ENCODE peak calls at places on chromosome 13, in nine cellular contexts. One of them, this sample, is unnamed. For H3K4me1, the result is how much of the 10 kb centered on the place peaks cover.

GRCh38 chr13:27006519-27007161 is 165.0 kb downstream of the USP12 start:
- DNase-seq in suprapubic skin: peak
- DNase-seq in upper lobe of left lung: peak
- DNase-seq in Panc1: no peak
- DNase-seq in breast epithelium: no peak
- DNase-seq in GM23338: peak
- DNase-seq in H1: no peak
- DNase-seq in K562: no peak
- DNase-seq in stomach: peak
- DNase-seq in this sample: no peak

GRCh38 chr13:20360041-20360491 is 127.9 kb upstream of the GJB6 start:
- DNase-seq in suprapubic skin: no peak
- DNase-seq in upper lobe of left lung: no peak
- DNase-seq in Panc1: no peak
- DNase-seq in breast epithelium: no peak
- DNase-seq in GM23338: no peak
- DNase-seq in H1: no peak
- DNase-seq in K562: no peak
- DNase-seq in stomach: no peak
- DNase-seq in this sample: no peak

GRCh38 chr13:24195626-24196025 is 35.1 kb downstream of the SPATA13 start:
- DNase-seq in suprapubic skin: no peak
- DNase-seq in upper lobe of left lung: no peak
- DNase-seq in Panc1: no peak
- DNase-seq in breast epithelium: no peak
- DNase-seq in GM23338: no peak
- DNase-seq in H1: no peak
- DNase-seq in K562: no peak
- DNase-seq in stomach: no peak
- DNase-seq in this sample: no peak

GRCh38 chr13:101512650-101513049 is 60.2 kb downstream of the ITGBL1 start:
- DNase-seq in suprapubic skin: no peak
- DNase-seq in upper lobe of left lung: no peak
- DNase-seq in Panc1: no peak
- DNase-seq in breast epithelium: peak
- DNase-seq in GM23338: no peak
- DNase-seq in H1: no peak
- DNase-seq in K562: no peak
- DNase-seq in stomach: no peak
- DNase-seq in this sample: no peak

GRCh38 chr13:42495751-42496150 is 78.2 kb upstream of the TNFSF11 start:
- DNase-seq in suprapubic skin: no peak
- DNase-seq in upper lobe of left lung: no peak
- DNase-seq in Panc1: no peak
- DNase-seq in breast epithelium: no peak
- DNase-seq in GM23338: no peak
- DNase-seq in H1: no peak
- DNase-seq in K562: no peak
- DNase-seq in stomach: no peak
- DNase-seq in this sample: no peak

GRCh38 chr13:101473458-101473857 is 21.0 kb downstream of the ITGBL1 start:
- DNase-seq in suprapubic skin: no peak
- DNase-seq in upper lobe of left lung: no peak
- DNase-seq in Panc1: no peak
- DNase-seq in breast epithelium: no peak
- DNase-seq in GM23338: no peak
- DNase-seq in H1: no peak
- DNase-seq in K562: no peak
- DNase-seq in stomach: no peak
- DNase-seq in this sample: no peak

GRCh38 chr13:91058066-91058465 is 289.4 kb upstream of the MIR17HG start:
- DNase-seq in suprapubic skin: no peak
- DNase-seq in upper lobe of left lung: no peak
- DNase-seq in Panc1: no peak
- DNase-seq in breast epithelium: no peak
- DNase-seq in GM23338: peak
- DNase-seq in H1: no peak
- DNase-seq in K562: no peak
- DNase-seq in stomach: no peak
- DNase-seq in this sample: no peak

GRCh38 chr13:92681239-92681638 is 545.4 kb upstream of the GPC6 start:
- DNase-seq in suprapubic skin: no peak
- DNase-seq in upper lobe of left lung: no peak
- DNase-seq in Panc1: no peak
- DNase-seq in breast epithelium: no peak
- DNase-seq in GM23338: peak
- DNase-seq in H1: no peak
- DNase-seq in K562: no peak
- DNase-seq in stomach: no peak
- DNase-seq in this sample: no peak

GRCh38 chr13:42876270-42876714 is 94.9 kb downstream of the FAM216B start:
- DNase-seq in suprapubic skin: no peak
- DNase-seq in upper lobe of left lung: no peak
- DNase-seq in Panc1: no peak
- DNase-seq in breast epithelium: no peak
- DNase-seq in GM23338: peak
- DNase-seq in H1: peak
- DNase-seq in K562: no peak
- DNase-seq in stomach: no peak
- DNase-seq in this sample: no peak

GRCh38 chr13:50788551-50788950 is 54.9 kb downstream of the DLEU7 start:
- DNase-seq in suprapubic skin: no peak
- DNase-seq in upper lobe of left lung: no peak
- DNase-seq in Panc1: no peak
- DNase-seq in breast epithelium: no peak
- DNase-seq in GM23338: no peak
- DNase-seq in H1: no peak
- DNase-seq in K562: no peak
- DNase-seq in stomach: no peak
- DNase-seq in this sample: no peak

GRCh38 chr13:94305033-94305432 is 174.4 kb downstream of the DCT start:
- DNase-seq in suprapubic skin: no peak
- DNase-seq in upper lobe of left lung: no peak
- DNase-seq in Panc1: no peak
- DNase-seq in breast epithelium: no peak
- DNase-seq in GM23338: no peak
- DNase-seq in H1: no peak
- DNase-seq in K562: no peak
- DNase-seq in stomach: no peak
- DNase-seq in this sample: no peak

GRCh38 chr13:102903659-102904407 is 58.0 kb downstream of the ERCC5 start:
- DNase-seq in suprapubic skin: no peak
- DNase-seq in upper lobe of left lung: no peak
- DNase-seq in Panc1: no peak
- DNase-seq in breast epithelium: no peak
- DNase-seq in GM23338: peak
- DNase-seq in H1: no peak
- DNase-seq in K562: peak
- DNase-seq in stomach: no peak
- DNase-seq in this sample: no peak

GRCh38 chr13:38519229-38519910 is 167.5 kb upstream of the FREM2 start:
- DNase-seq in suprapubic skin: no peak
- DNase-seq in upper lobe of left lung: no peak
- DNase-seq in Panc1: no peak
- DNase-seq in breast epithelium: no peak
- DNase-seq in GM23338: peak
- DNase-seq in H1: peak
- DNase-seq in K562: no peak
- DNase-seq in stomach: no peak
- DNase-seq in this sample: no peak

GRCh38 chr13:65445340-65445739 is 1784.8 kb downstream of the PCDH9 start:
- DNase-seq in suprapubic skin: no peak
- DNase-seq in upper lobe of left lung: no peak
- DNase-seq in Panc1: no peak
- DNase-seq in breast epithelium: no peak
- DNase-seq in GM23338: no peak
- DNase-seq in H1: no peak
- DNase-seq in K562: no peak
- DNase-seq in stomach: no peak
- DNase-seq in this sample: no peak

GRCh38 chr13:21074601-21075302 is 13.4 kb upstream of the LATS2 start:
- DNase-seq in suprapubic skin: peak
- DNase-seq in upper lobe of left lung: no peak
- DNase-seq in Panc1: no peak
- DNase-seq in breast epithelium: no peak
- DNase-seq in GM23338: no peak
- DNase-seq in H1: no peak
- DNase-seq in K562: no peak
- DNase-seq in stomach: no peak
- DNase-seq in this sample: no peak

GRCh38 chr13:47146991-47147783 is 250.3 kb upstream of the HTR2A start:
- DNase-seq in suprapubic skin: no peak
- DNase-seq in upper lobe of left lung: no peak
- DNase-seq in Panc1: no peak
- DNase-seq in breast epithelium: no peak
- DNase-seq in GM23338: no peak
- DNase-seq in H1: no peak
- DNase-seq in K562: no peak
- DNase-seq in stomach: no peak
- DNase-seq in this sample: no peak

GRCh38 chr13:94620286-94620896 is 18.7 kb downstream of the GPR180 start:
- DNase-seq in suprapubic skin: no peak
- DNase-seq in upper lobe of left lung: no peak
- DNase-seq in Panc1: no peak
- DNase-seq in breast epithelium: no peak
- DNase-seq in GM23338: peak
- DNase-seq in H1: no peak
- DNase-seq in K562: peak
- DNase-seq in stomach: no peak
- DNase-seq in this sample: no peak

GRCh38 chr13:73754727-73755292 is 379.4 kb downstream of the KLF12 start:
- DNase-seq in suprapubic skin: no peak
- DNase-seq in upper lobe of left lung: no peak
- DNase-seq in Panc1: peak
- DNase-seq in breast epithelium: no peak
- DNase-seq in GM23338: peak
- DNase-seq in H1: no peak
- DNase-seq in K562: peak
- DNase-seq in stomach: no peak
- DNase-seq in this sample: peak

GRCh38 chr13:22387899-22388298 is 717.0 kb downstream of the FGF9 start:
- DNase-seq in suprapubic skin: no peak
- DNase-seq in upper lobe of left lung: no peak
- DNase-seq in Panc1: no peak
- DNase-seq in breast epithelium: no peak
- DNase-seq in GM23338: no peak
- DNase-seq in H1: no peak
- DNase-seq in K562: no peak
- DNase-seq in stomach: no peak
- DNase-seq in this sample: no peak

GRCh38 chr13:97256343-97256783 is 34.2 kb downstream of the MBNL2 start:
- DNase-seq in suprapubic skin: no peak
- DNase-seq in upper lobe of left lung: no peak
- DNase-seq in Panc1: no peak
- DNase-seq in breast epithelium: no peak
- DNase-seq in GM23338: no peak
- DNase-seq in H1: no peak
- DNase-seq in K562: peak
- DNase-seq in stomach: no peak
- DNase-seq in this sample: no peak

DNA sequence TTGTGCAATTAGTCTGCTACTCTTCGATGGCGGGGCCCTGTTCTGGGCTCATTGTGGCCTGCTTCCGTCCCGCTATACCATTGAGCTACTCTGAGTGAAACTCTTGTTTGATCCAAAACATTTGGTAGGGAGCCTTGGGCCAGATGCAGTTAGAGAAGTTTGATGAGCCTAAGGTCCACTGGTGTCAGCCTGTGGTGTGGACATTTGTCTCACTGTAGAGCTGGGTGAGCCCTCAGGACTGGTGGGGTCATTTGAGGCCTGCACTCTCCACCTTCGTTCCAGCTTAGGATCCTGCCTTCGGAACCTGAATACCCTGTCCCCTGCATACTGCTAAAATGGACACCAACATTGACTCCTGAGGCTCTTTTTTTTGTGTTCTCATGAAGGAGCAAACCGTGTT is 6.9 kb downstream of the UBAC2 start:
- DNase-seq in suprapubic skin: no peak
- DNase-seq in upper lobe of left lung: no peak
- DNase-seq in Panc1: no peak
- DNase-seq in breast epithelium: no peak
- DNase-seq in GM23338: no peak
- DNase-seq in H1: no peak
- DNase-seq in K562: no peak
- DNase-seq in stomach: no peak
- DNase-seq in this sample: no peak
- H3K4me1 ChIP-seq in suprapubic skin: half or more
- H3K4me1 ChIP-seq in upper lobe of left lung: under half
- H3K4me1 ChIP-seq in Panc1: under half
- H3K4me1 ChIP-seq in breast epithelium: under half
- H3K4me1 ChIP-seq in GM23338: under half
- H3K4me1 ChIP-seq in H1: under half
- H3K4me1 ChIP-seq in K562: under half
- H3K4me1 ChIP-seq in stomach: under half
- H3K4me1 ChIP-seq in this sample: under half

GRCh38 chr13:114226699-114227323 is 7.9 kb upstream of the CDC16 start:
- DNase-seq in suprapubic skin: peak
- DNase-seq in upper lobe of left lung: peak
- DNase-seq in Panc1: peak
- DNase-seq in breast epithelium: peak
- DNase-seq in GM23338: peak
- DNase-seq in H1: peak
- DNase-seq in K562: peak
- DNase-seq in stomach: peak
- DNase-seq in this sample: peak
- TF ChIP-seq POLR2AphosphoS5 in suprapubic skin: no peak
- TF ChIP-seq POLR2AphosphoS5 in upper lobe of left lung: no peak
- TF ChIP-seq POLR2AphosphoS5 in Panc1: no peak
- TF ChIP-seq POLR2AphosphoS5 in breast epithelium: peak
- TF ChIP-seq POLR2AphosphoS5 in GM23338: no peak
- TF ChIP-seq POLR2AphosphoS5 in H1: no peak
- TF ChIP-seq POLR2AphosphoS5 in K562: no peak
- TF ChIP-seq POLR2AphosphoS5 in stomach: peak
- TF ChIP-seq POLR2AphosphoS5 in this sample: peak

GRCh38 chr13:110336681-110337080 is 29.6 kb downstream of the COL4A2 start:
- DNase-seq in suprapubic skin: no peak
- DNase-seq in upper lobe of left lung: no peak
- DNase-seq in Panc1: no peak
- DNase-seq in breast epithelium: no peak
- DNase-seq in GM23338: no peak
- DNase-seq in H1: no peak
- DNase-seq in K562: no peak
- DNase-seq in stomach: no peak
- DNase-seq in this sample: no peak
- H3K4me1 ChIP-seq in suprapubic skin: under half
- H3K4me1 ChIP-seq in upper lobe of left lung: under half
- H3K4me1 ChIP-seq in Panc1: under half
- H3K4me1 ChIP-seq in breast epithelium: under half
- H3K4me1 ChIP-seq in GM23338: under half
- H3K4me1 ChIP-seq in H1: under half
- H3K4me1 ChIP-seq in K562: under half
- H3K4me1 ChIP-seq in stomach: under half
- H3K4me1 ChIP-seq in this sample: under half

DNA sequence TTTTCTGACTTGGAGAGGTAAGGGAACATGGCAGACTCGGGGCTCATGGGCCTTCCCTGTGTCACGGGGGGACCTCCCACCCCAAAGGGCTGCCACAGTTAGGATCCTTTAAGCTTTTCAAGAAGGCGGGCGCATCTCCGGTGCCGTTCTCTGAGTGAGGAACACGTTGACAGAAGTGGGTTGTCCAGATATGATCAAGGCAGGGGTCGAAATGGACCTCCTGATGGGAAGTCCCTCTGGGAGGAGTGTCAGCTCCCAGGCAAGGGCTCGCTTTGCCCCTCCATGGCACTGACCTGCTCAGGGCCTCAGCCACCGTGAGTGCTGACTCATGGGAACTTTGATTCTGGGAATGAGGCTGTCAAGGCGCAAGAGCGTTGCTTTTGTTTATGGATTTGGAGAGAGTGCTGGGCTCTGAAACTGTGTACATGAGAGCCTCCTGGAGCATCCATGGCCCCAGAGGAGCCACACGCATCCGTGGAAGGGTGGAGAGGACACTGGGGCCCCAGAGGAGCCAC is 6.5 kb upstream of the TEX29 start:
- DNase-seq in suprapubic skin: no peak
- DNase-seq in upper lobe of left lung: no peak
- DNase-seq in Panc1: no peak
- DNase-seq in breast epithelium: no peak
- DNase-seq in GM23338: no peak
- DNase-seq in H1: no peak
- DNase-seq in K562: no peak
- DNase-seq in stomach: no peak
- DNase-seq in this sample: no peak
- TF ChIP-seq POLR2AphosphoS5 in suprapubic skin: no peak
- TF ChIP-seq POLR2AphosphoS5 in upper lobe of left lung: no peak
- TF ChIP-seq POLR2AphosphoS5 in Panc1: no peak
- TF ChIP-seq POLR2AphosphoS5 in breast epithelium: no peak
- TF ChIP-seq POLR2AphosphoS5 in GM23338: no peak
- TF ChIP-seq POLR2AphosphoS5 in H1: no peak
- TF ChIP-seq POLR2AphosphoS5 in K562: no peak
- TF ChIP-seq POLR2AphosphoS5 in stomach: no peak
- TF ChIP-seq POLR2AphosphoS5 in this sample: no peak

This sample was measured in prostate gland.